ENCODE peak calls at places on chromosomes 1 and 21, in ten cellular contexts. One of them, this sample, is unnamed.

GRCh38 chr1:56897150-56898004 is 42.8 kb downstream of the C8A start:
- DNase-seq in CD8-positive, alpha-beta T cell: no peak
- DNase-seq in left ventricle myocardium inferior: no peak
- DNase-seq in CD4-positive, alpha-beta T cell: no peak
- DNase-seq in RWPE1: no peak
- DNase-seq in pancreas: peak
- DNase-seq in lower lobe of right lung: no peak
- DNase-seq in tibial nerve: no peak
- DNase-seq in OCI-LY7: no peak
- DNase-seq in RWPE2: no peak
- DNase-seq in this sample: no peak

GRCh38 chr21:36854391-36854790 is 112.1 kb downstream of the HLCS start:
- DNase-seq in CD8-positive, alpha-beta T cell: no peak
- DNase-seq in left ventricle myocardium inferior: no peak
- DNase-seq in CD4-positive, alpha-beta T cell: no peak
- DNase-seq in RWPE1: no peak
- DNase-seq in pancreas: no peak
- DNase-seq in lower lobe of right lung: no peak
- DNase-seq in tibial nerve: no peak
- DNase-seq in OCI-LY7: peak
- DNase-seq in RWPE2: no peak
- DNase-seq in this sample: no peak

GRCh38 chr1:219041819-219042218 is 131.9 kb upstream of the LYPLAL1 start:
- DNase-seq in CD8-positive, alpha-beta T cell: no peak
- DNase-seq in left ventricle myocardium inferior: no peak
- DNase-seq in CD4-positive, alpha-beta T cell: no peak
- DNase-seq in RWPE1: no peak
- DNase-seq in pancreas: no peak
- DNase-seq in lower lobe of right lung: no peak
- DNase-seq in tibial nerve: no peak
- DNase-seq in OCI-LY7: no peak
- DNase-seq in RWPE2: no peak
- DNase-seq in this sample: no peak

GRCh38 chr1:9465640-9466039 is 73.6 kb upstream of the SLC25A33 start:
- DNase-seq in CD8-positive, alpha-beta T cell: no peak
- DNase-seq in left ventricle myocardium inferior: no peak
- DNase-seq in CD4-positive, alpha-beta T cell: no peak
- DNase-seq in RWPE1: no peak
- DNase-seq in pancreas: no peak
- DNase-seq in lower lobe of right lung: no peak
- DNase-seq in tibial nerve: no peak
- DNase-seq in OCI-LY7: no peak
- DNase-seq in RWPE2: no peak
- DNase-seq in this sample: no peak

GRCh38 chr1:200979574-200980451 is 43.7 kb downstream of the KIF21B start:
- DNase-seq in CD8-positive, alpha-beta T cell: peak
- DNase-seq in left ventricle myocardium inferior: no peak
- DNase-seq in CD4-positive, alpha-beta T cell: peak
- DNase-seq in RWPE1: peak
- DNase-seq in pancreas: no peak
- DNase-seq in lower lobe of right lung: peak
- DNase-seq in tibial nerve: no peak
- DNase-seq in OCI-LY7: peak
- DNase-seq in RWPE2: no peak
- DNase-seq in this sample: peak

GRCh38 chr1:54548389-54549044 is 489 bp downstream of the ACOT11 start:
- DNase-seq in CD8-positive, alpha-beta T cell: no peak
- DNase-seq in left ventricle myocardium inferior: no peak
- DNase-seq in CD4-positive, alpha-beta T cell: no peak
- DNase-seq in RWPE1: no peak
- DNase-seq in pancreas: no peak
- DNase-seq in lower lobe of right lung: no peak
- DNase-seq in tibial nerve: no peak
- DNase-seq in OCI-LY7: no peak
- DNase-seq in RWPE2: no peak
- DNase-seq in this sample: no peak

GRCh38 chr1:77336730-77337129 is 54.9 kb downstream of the AK5 start:
- DNase-seq in CD8-positive, alpha-beta T cell: no peak
- DNase-seq in left ventricle myocardium inferior: no peak
- DNase-seq in CD4-positive, alpha-beta T cell: no peak
- DNase-seq in RWPE1: no peak
- DNase-seq in pancreas: no peak
- DNase-seq in lower lobe of right lung: no peak
- DNase-seq in tibial nerve: no peak
- DNase-seq in OCI-LY7: no peak
- DNase-seq in RWPE2: no peak
- DNase-seq in this sample: no peak

GRCh38 chr1:110130113-110130591 is 17.9 kb downstream of the UBL4B start:
- DNase-seq in CD8-positive, alpha-beta T cell: no peak
- DNase-seq in left ventricle myocardium inferior: peak
- DNase-seq in CD4-positive, alpha-beta T cell: no peak
- DNase-seq in RWPE1: no peak
- DNase-seq in pancreas: peak
- DNase-seq in lower lobe of right lung: no peak
- DNase-seq in tibial nerve: no peak
- DNase-seq in OCI-LY7: no peak
- DNase-seq in RWPE2: no peak
- DNase-seq in this sample: no peak

GRCh38 chr1:40665335-40666171 is at the start of gene RIMS3:
- DNase-seq in CD8-positive, alpha-beta T cell: peak
- DNase-seq in left ventricle myocardium inferior: peak
- DNase-seq in CD4-positive, alpha-beta T cell: peak
- DNase-seq in RWPE1: peak
- DNase-seq in pancreas: peak
- DNase-seq in lower lobe of right lung: peak
- DNase-seq in tibial nerve: peak
- DNase-seq in OCI-LY7: peak
- DNase-seq in RWPE2: no peak
- DNase-seq in this sample: peak

GRCh38 chr1:68141801-68142440 is 90.4 kb downstream of the WLS start:
- DNase-seq in CD8-positive, alpha-beta T cell: no peak
- DNase-seq in left ventricle myocardium inferior: no peak
- DNase-seq in CD4-positive, alpha-beta T cell: no peak
- DNase-seq in RWPE1: no peak
- DNase-seq in pancreas: no peak
- DNase-seq in lower lobe of right lung: no peak
- DNase-seq in tibial nerve: no peak
- DNase-seq in OCI-LY7: no peak
- DNase-seq in RWPE2: no peak
- DNase-seq in this sample: no peak

GRCh38 chr1:214636436-214636835 is 33.4 kb downstream of the CENPF start:
- DNase-seq in CD8-positive, alpha-beta T cell: no peak
- DNase-seq in left ventricle myocardium inferior: no peak
- DNase-seq in CD4-positive, alpha-beta T cell: no peak
- DNase-seq in RWPE1: no peak
- DNase-seq in pancreas: no peak
- DNase-seq in lower lobe of right lung: no peak
- DNase-seq in tibial nerve: no peak
- DNase-seq in OCI-LY7: no peak
- DNase-seq in RWPE2: no peak
- DNase-seq in this sample: no peak

GRCh38 chr1:230487773-230488428 is 61.8 kb upstream of the PGBD5 start:
- DNase-seq in CD8-positive, alpha-beta T cell: no peak
- DNase-seq in left ventricle myocardium inferior: no peak
- DNase-seq in CD4-positive, alpha-beta T cell: no peak
- DNase-seq in RWPE1: no peak
- DNase-seq in pancreas: peak
- DNase-seq in lower lobe of right lung: no peak
- DNase-seq in tibial nerve: no peak
- DNase-seq in OCI-LY7: no peak
- DNase-seq in RWPE2: no peak
- DNase-seq in this sample: no peak

GRCh38 chr1:208045410-208046252 is 134.7 kb upstream of the CD34 start:
- DNase-seq in CD8-positive, alpha-beta T cell: no peak
- DNase-seq in left ventricle myocardium inferior: no peak
- DNase-seq in CD4-positive, alpha-beta T cell: no peak
- DNase-seq in RWPE1: no peak
- DNase-seq in pancreas: peak
- DNase-seq in lower lobe of right lung: no peak
- DNase-seq in tibial nerve: no peak
- DNase-seq in OCI-LY7: no peak
- DNase-seq in RWPE2: no peak
- DNase-seq in this sample: no peak
- H3K27ac ChIP-seq in CD8-positive, alpha-beta T cell: no peak
- H3K27ac ChIP-seq in left ventricle myocardium inferior: no peak
- H3K27ac ChIP-seq in CD4-positive, alpha-beta T cell: no peak
- H3K27ac ChIP-seq in RWPE1: no peak
- H3K27ac ChIP-seq in pancreas: peak
- H3K27ac ChIP-seq in lower lobe of right lung: peak
- H3K27ac ChIP-seq in tibial nerve: peak
- H3K27ac ChIP-seq in OCI-LY7: no peak
- H3K27ac ChIP-seq in RWPE2: no peak
- H3K27ac ChIP-seq in this sample: no peak

GRCh38 chr1:116557323-116557878 is 13.4 kb downstream of the CD58 start:
- DNase-seq in CD8-positive, alpha-beta T cell: no peak
- DNase-seq in left ventricle myocardium inferior: no peak
- DNase-seq in CD4-positive, alpha-beta T cell: no peak
- DNase-seq in RWPE1: no peak
- DNase-seq in pancreas: no peak
- DNase-seq in lower lobe of right lung: no peak
- DNase-seq in tibial nerve: no peak
- DNase-seq in OCI-LY7: no peak
- DNase-seq in RWPE2: no peak
- DNase-seq in this sample: no peak

GRCh38 chr1:116558140-116558549 is 12.7 kb downstream of the CD58 start:
- DNase-seq in CD8-positive, alpha-beta T cell: no peak
- DNase-seq in left ventricle myocardium inferior: no peak
- DNase-seq in CD4-positive, alpha-beta T cell: no peak
- DNase-seq in RWPE1: no peak
- DNase-seq in pancreas: no peak
- DNase-seq in lower lobe of right lung: no peak
- DNase-seq in tibial nerve: no peak
- DNase-seq in OCI-LY7: no peak
- DNase-seq in RWPE2: no peak
- DNase-seq in this sample: no peak

GRCh38 chr1:116559304-116559761 is 11.5 kb downstream of the CD58 start:
- DNase-seq in CD8-positive, alpha-beta T cell: no peak
- DNase-seq in left ventricle myocardium inferior: no peak
- DNase-seq in CD4-positive, alpha-beta T cell: no peak
- DNase-seq in RWPE1: no peak
- DNase-seq in pancreas: no peak
- DNase-seq in lower lobe of right lung: no peak
- DNase-seq in tibial nerve: no peak
- DNase-seq in OCI-LY7: no peak
- DNase-seq in RWPE2: no peak
- DNase-seq in this sample: no peak

GRCh38 chr1:116561563-116561962 is 9.3 kb downstream of the CD58 start:
- DNase-seq in CD8-positive, alpha-beta T cell: no peak
- DNase-seq in left ventricle myocardium inferior: no peak
- DNase-seq in CD4-positive, alpha-beta T cell: no peak
- DNase-seq in RWPE1: no peak
- DNase-seq in pancreas: no peak
- DNase-seq in lower lobe of right lung: no peak
- DNase-seq in tibial nerve: no peak
- DNase-seq in OCI-LY7: no peak
- DNase-seq in RWPE2: no peak
- DNase-seq in this sample: no peak

DNA sequence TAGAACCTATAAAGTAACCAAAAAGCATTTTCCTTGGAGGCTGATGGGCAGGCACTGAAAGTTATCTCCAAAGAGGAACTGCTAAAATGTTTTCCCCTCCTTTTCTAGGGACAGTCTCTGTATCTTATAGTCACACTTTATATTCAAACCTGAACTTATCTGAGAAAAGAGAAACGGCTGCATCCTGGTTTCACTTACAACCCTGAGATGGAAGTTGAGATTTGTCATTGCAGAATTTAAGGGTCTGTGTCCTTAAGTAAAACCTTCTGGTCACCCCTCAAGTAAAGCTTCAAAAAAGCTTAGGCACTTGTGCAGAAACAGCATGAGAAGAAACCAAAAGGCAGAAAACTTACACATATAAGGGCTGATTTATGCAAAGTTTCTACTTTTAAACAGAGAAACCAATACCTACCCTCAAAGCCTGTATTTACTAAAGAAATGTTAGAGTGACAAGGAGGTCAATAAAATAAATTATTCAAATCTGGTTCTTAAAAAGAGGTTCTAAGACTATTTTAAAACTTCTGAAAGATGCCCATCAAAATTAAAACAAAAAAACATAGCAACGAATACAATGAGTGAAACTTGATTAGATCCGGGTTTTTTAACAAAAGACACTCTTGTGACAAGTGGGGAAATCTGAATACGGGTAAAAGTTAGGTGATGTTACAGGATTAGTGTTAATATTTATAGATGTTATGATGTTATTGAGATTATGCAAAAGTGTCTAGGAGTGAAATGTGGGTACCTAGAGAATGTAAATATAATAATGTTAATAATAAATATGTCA is 9.9 kb downstream of the CD58 start:
- DNase-seq in CD8-positive, alpha-beta T cell: no peak
- DNase-seq in left ventricle myocardium inferior: no peak
- DNase-seq in CD4-positive, alpha-beta T cell: no peak
- DNase-seq in RWPE1: no peak
- DNase-seq in pancreas: no peak
- DNase-seq in lower lobe of right lung: no peak
- DNase-seq in tibial nerve: no peak
- DNase-seq in OCI-LY7: no peak
- DNase-seq in RWPE2: no peak
- DNase-seq in this sample: no peak
- H3K27ac ChIP-seq in CD8-positive, alpha-beta T cell: no peak
- H3K27ac ChIP-seq in left ventricle myocardium inferior: no peak
- H3K27ac ChIP-seq in CD4-positive, alpha-beta T cell: no peak
- H3K27ac ChIP-seq in RWPE1: no peak
- H3K27ac ChIP-seq in pancreas: no peak
- H3K27ac ChIP-seq in lower lobe of right lung: no peak
- H3K27ac ChIP-seq in tibial nerve: no peak
- H3K27ac ChIP-seq in OCI-LY7: no peak
- H3K27ac ChIP-seq in RWPE2: no peak
- H3K27ac ChIP-seq in this sample: peak

GRCh38 chr1:5814046-5814619 is 178.1 kb downstream of the NPHP4 start:
- DNase-seq in CD8-positive, alpha-beta T cell: no peak
- DNase-seq in left ventricle myocardium inferior: no peak
- DNase-seq in CD4-positive, alpha-beta T cell: no peak
- DNase-seq in RWPE1: no peak
- DNase-seq in pancreas: no peak
- DNase-seq in lower lobe of right lung: no peak
- DNase-seq in tibial nerve: no peak
- DNase-seq in OCI-LY7: no peak
- DNase-seq in RWPE2: no peak
- DNase-seq in this sample: no peak
- H3K27ac ChIP-seq in CD8-positive, alpha-beta T cell: no peak
- H3K27ac ChIP-seq in left ventricle myocardium inferior: no peak
- H3K27ac ChIP-seq in CD4-positive, alpha-beta T cell: no peak
- H3K27ac ChIP-seq in RWPE1: no peak
- H3K27ac ChIP-seq in pancreas: no peak
- H3K27ac ChIP-seq in lower lobe of right lung: no peak
- H3K27ac ChIP-seq in tibial nerve: no peak
- H3K27ac ChIP-seq in OCI-LY7: no peak
- H3K27ac ChIP-seq in RWPE2: no peak
- H3K27ac ChIP-seq in this sample: no peak

GRCh38 chr1:151711940-151712339 is 4.7 kb downstream of the CELF3 start:
- DNase-seq in CD8-positive, alpha-beta T cell: no peak
- DNase-seq in left ventricle myocardium inferior: no peak
- DNase-seq in CD4-positive, alpha-beta T cell: no peak
- DNase-seq in RWPE1: no peak
- DNase-seq in pancreas: no peak
- DNase-seq in lower lobe of right lung: no peak
- DNase-seq in tibial nerve: no peak
- DNase-seq in OCI-LY7: no peak
- DNase-seq in RWPE2: no peak
- DNase-seq in this sample: no peak
- H3K27ac ChIP-seq in CD8-positive, alpha-beta T cell: no peak
- H3K27ac ChIP-seq in left ventricle myocardium inferior: no peak
- H3K27ac ChIP-seq in CD4-positive, alpha-beta T cell: no peak
- H3K27ac ChIP-seq in RWPE1: no peak
- H3K27ac ChIP-seq in pancreas: no peak
- H3K27ac ChIP-seq in lower lobe of right lung: no peak
- H3K27ac ChIP-seq in tibial nerve: no peak
- H3K27ac ChIP-seq in OCI-LY7: no peak
- H3K27ac ChIP-seq in RWPE2: no peak
- H3K27ac ChIP-seq in this sample: no peak

GRCh38 chr1:155062702-155063411 is 683 bp upstream of the EFNA4 start:
- DNase-seq in CD8-positive, alpha-beta T cell: peak
- DNase-seq in left ventricle myocardium inferior: peak
- DNase-seq in CD4-positive, alpha-beta T cell: peak
- DNase-seq in RWPE1: no peak
- DNase-seq in pancreas: peak
- DNase-seq in lower lobe of right lung: peak
- DNase-seq in tibial nerve: peak
- DNase-seq in OCI-LY7: peak
- DNase-seq in RWPE2: peak
- DNase-seq in this sample: peak
- H3K27ac ChIP-seq in CD8-positive, alpha-beta T cell: no peak
- H3K27ac ChIP-seq in left ventricle myocardium inferior: no peak
- H3K27ac ChIP-seq in CD4-positive, alpha-beta T cell: no peak
- H3K27ac ChIP-seq in RWPE1: peak
- H3K27ac ChIP-seq in pancreas: no peak
- H3K27ac ChIP-seq in lower lobe of right lung: peak
- H3K27ac ChIP-seq in tibial nerve: peak
- H3K27ac ChIP-seq in OCI-LY7: peak
- H3K27ac ChIP-seq in RWPE2: peak
- H3K27ac ChIP-seq in this sample: peak

This sample was measured in CD4-positive, alpha-beta memory T cell.